ENCODE peak calls at places on chromosomes 1 and 21, in four cellular contexts. T, G, I and M are unnamed samples.

GRCh38 chr1:153510984-153511410 is 24.8 kb downstream of the S100A6 start:
- DNase-seq in T (peak), I (peak), G (peak), M (peak)

GRCh38 chr1:170262540-170262939 is 116.8 kb downstream of the NTMT2 start:
- DNase-seq in G (no peak), T (no peak), I (no peak), M (no peak)

GRCh38 chr1:53148123-53148522 is 5.7 kb upstream of the SLC1A7 start:
- DNase-seq in I (no peak), G (no peak), T (no peak), M (no peak)

GRCh38 chr1:201584510-201584991 is 45.6 kb downstream of the NAV1 start:
- DNase-seq in G (no peak), T (no peak), I (no peak), M (no peak)

GRCh38 chr21:35036521-35037383 is 12.3 kb downstream of the RUNX1 start:
- DNase-seq in T (no peak), G (no peak), I (no peak), M (peak)

GRCh38 chr1:182359645-182360044 is 31.9 kb downstream of the GLUL start:
- DNase-seq in T (no peak), I (no peak), G (no peak), M (no peak)

GRCh38 chr1:158371188-158371953 is 17.7 kb downstream of the CD1E start:
- DNase-seq in T (no peak), G (no peak), I (no peak), M (peak)

GRCh38 chr1:206590025-206590834 is 22.0 kb downstream of the EIF2D start:
- DNase-seq in I (no peak), G (no peak), T (no peak), M (peak)

GRCh38 chr1:94000531-94001282 is 91.5 kb upstream of the GCLM start:
- DNase-seq in T (no peak), G (no peak), I (no peak), M (no peak)

GRCh38 chr1:54937469-54937868 is 43.0 kb upstream of the TMEM61 start:
- DNase-seq in G (no peak), I (no peak), T (no peak), M (no peak)

GRCh38 chr1:206041640-206042039 is 11.3 kb upstream of the RHEX start:
- DNase-seq in T (no peak), G (no peak), I (no peak), M (no peak)

GRCh38 chr1:93317207-93317606 is 28.5 kb upstream of the DR1 start:
- DNase-seq in T (no peak), I (no peak), G (no peak), M (no peak)

GRCh38 chr1:162391790-162392563 is 10.4 kb downstream of the C1orf226 start:
- DNase-seq in T (no peak), I (no peak), G (peak), M (peak)

GRCh38 chr1:84103197-84103992 is 40.7 kb upstream of the PRKACB start:
- DNase-seq in I (no peak), G (peak), T (no peak), M (peak)

GRCh38 chr1:209585672-209586071 is 2.2 kb downstream of the CAMK1G start:
- DNase-seq in T (peak), I (peak), G (no peak), M (peak)

GRCh38 chr1:156862602-156863599 is 2.2 kb downstream of the NTRK1 start:
- DNase-seq in I (no peak), G (no peak), T (no peak), M (peak)

GRCh38 chr1:33822396-33822795 is 41.5 kb upstream of the HMGB4 start:
- DNase-seq in G (no peak), I (no peak), T (no peak), M (no peak)

GRCh38 chr1:46810596-46810995 is 11.8 kb downstream of the CYP4B1 start:
- DNase-seq in G (no peak), T (no peak), I (no peak), M (no peak)

DNA sequence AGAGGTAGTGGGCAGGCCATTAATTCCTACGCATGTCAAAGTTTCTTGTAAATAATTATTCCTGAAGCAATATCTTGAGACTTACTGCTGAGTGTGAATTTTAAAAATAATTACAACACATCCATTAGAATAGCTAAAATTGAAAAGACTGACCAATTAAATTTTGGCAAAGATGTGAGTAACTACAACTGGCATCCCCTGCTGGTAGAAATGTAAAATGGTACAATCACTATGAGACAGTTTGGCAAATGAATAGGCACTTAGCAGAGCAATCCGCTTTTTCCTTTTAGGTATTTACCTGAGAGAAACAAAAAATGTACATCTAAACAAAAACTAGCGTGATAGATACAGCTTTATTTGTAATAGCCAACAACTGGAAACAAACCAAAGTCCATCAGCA is 798.9 kb downstream of the BRINP3 start:
- DNase-seq in I (no peak), G (no peak), T (no peak), M (no peak)
- TF ChIP-seq CTCF in I (no peak), G (no peak), T (peak), M (no peak)

GRCh38 chr1:20698195-20698910 is 19.5 kb downstream of the KIF17 start:
- DNase-seq in I (no peak), T (no peak), G (no peak), M (no peak)
- TF ChIP-seq CTCF in I (no peak), T (no peak), G (no peak), M (no peak)

GRCh38 chr1:213065800-213066199 is 14.8 kb downstream of the RPS6KC1 start:
- DNase-seq in I (no peak), G (no peak), T (no peak), M (no peak)

GRCh38 chr1:213067366-213067765 is 16.3 kb downstream of the RPS6KC1 start:
- DNase-seq in T (no peak), G (no peak), I (no peak), M (no peak)

GRCh38 chr1:213075725-213076124 is 24.7 kb downstream of the RPS6KC1 start:
- DNase-seq in I (no peak), G (no peak), T (no peak), M (no peak)

GRCh38 chr1:213066363-213066762 is 15.3 kb downstream of the RPS6KC1 start:
- DNase-seq in I (no peak), T (no peak), G (no peak), M (no peak)

DNA sequence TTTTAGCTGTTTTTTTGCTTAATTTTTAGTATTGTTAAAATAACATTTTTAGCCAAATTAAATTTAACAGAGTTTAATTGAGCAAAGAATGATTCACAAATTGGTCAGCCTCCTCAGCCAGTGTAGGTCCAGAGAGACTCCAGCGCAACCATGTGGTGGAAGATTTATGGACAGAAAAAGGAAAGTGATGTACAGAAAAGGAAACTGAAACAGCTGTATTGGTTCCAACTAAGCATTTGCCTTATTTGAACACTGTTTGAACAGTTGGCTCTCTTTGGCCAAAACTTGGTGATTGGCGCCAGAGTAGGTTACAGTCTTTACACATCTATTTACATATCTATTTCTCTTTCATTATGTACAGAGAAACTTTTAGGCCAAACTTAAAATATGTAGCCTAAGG is 19.4 kb downstream of the RPS6KC1 start:
- DNase-seq in T (no peak), I (no peak), G (no peak), M (peak)
- TF ChIP-seq CTCF in T (no peak), I (no peak), G (no peak), M (no peak)

GRCh38 chr1:204124639-204125038 is 27.2 kb downstream of the ETNK2 start:
- DNase-seq in G (no peak), I (no peak), T (no peak), M (no peak)

GRCh38 chr1:204121840-204122555 is 29.8 kb downstream of the ETNK2 start:
- DNase-seq in G (no peak), I (no peak), T (no peak), M (no peak)

GRCh38 chr1:204126367-204126766 is 25.5 kb downstream of the ETNK2 start:
- DNase-seq in T (no peak), I (no peak), G (no peak), M (no peak)

GRCh38 chr1:204125759-204126351 is 26.0 kb downstream of the ETNK2 start:
- DNase-seq in I (no peak), T (no peak), G (no peak), M (no peak)

GRCh38 chr1:204123376-204123775 is 28.5 kb downstream of the ETNK2 start:
- DNase-seq in G (no peak), I (no peak), T (no peak), M (no peak)
- TF ChIP-seq CTCF in G (peak), I (no peak), T (no peak), M (peak)

DNA sequence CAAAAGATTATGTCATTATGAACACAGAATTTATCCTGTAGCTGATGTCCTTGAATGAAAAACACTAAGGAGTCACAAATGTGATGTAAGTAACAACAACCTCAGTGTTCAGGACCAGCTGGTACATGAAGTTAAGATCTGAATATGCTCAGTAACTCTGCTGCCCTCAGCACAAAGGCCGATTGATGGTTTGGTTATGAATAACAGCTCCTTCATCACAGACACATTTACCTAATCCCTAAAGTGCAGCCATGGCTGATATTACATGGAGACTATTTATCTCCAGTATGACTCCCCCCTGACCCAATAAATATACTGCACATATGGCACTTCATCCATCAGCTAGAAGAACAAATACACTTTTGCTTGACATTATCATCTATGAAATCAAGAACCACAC is 75.2 kb downstream of the PLPPR5 start:
- DNase-seq in T (no peak), I (no peak), G (no peak), M (no peak)
- TF ChIP-seq CTCF in T (no peak), I (no peak), G (no peak), M (no peak)